ENCODE peak calls at places on chromosomes 1 and 21, in four cellular contexts. K is NCI-H187, F is AG09309, N is iPS-NIHi11. G is an unnamed sample.

GRCh38 chr1:91741301-91741700 is 144.7 kb downstream of the TGFBR3 start:
- DNase-seq in K (no peak), F (no peak), N (no peak), G (no peak)

GRCh38 chr1:1337793-1338147 is 6.7 kb downstream of the TAS1R3 start:
- DNase-seq in K (no peak), F (no peak), N (peak), G (no peak)

GRCh38 chr1:247294282-247294681 is 37.4 kb downstream of the ZNF496 start:
- DNase-seq in K (no peak), F (peak), N (no peak), G (no peak)

GRCh38 chr1:214901718-214902117 is 180.8 kb upstream of the KCNK2 start:
- DNase-seq in K (no peak), F (no peak), N (no peak), G (no peak)

GRCh38 chr1:155698382-155699038 is 9.6 kb downstream of the DAP3 start:
- DNase-seq in K (no peak), F (peak), N (no peak), G (no peak)

GRCh38 chr1:98035587-98035986 is 114.8 kb upstream of the DPYD start:
- DNase-seq in K (no peak), F (no peak), N (no peak), G (no peak)

GRCh38 chr21:46181953-46182547 is 2.2 kb downstream of the SPATC1L start:
- DNase-seq in K (no peak), F (no peak), N (no peak), G (peak)

GRCh38 chr1:47431534-47431933 is 6.3 kb upstream of the FOXD2 start:
- DNase-seq in K (no peak), F (peak), N (no peak), G (no peak)

GRCh38 chr1:181386951-181387350 is 96.4 kb upstream of the CACNA1E start:
- DNase-seq in K (no peak), F (no peak), N (no peak), G (no peak)

GRCh38 chr1:206658264-206658980 is 23.1 kb downstream of the DYRK3 start:
- DNase-seq in K (no peak), F (no peak), N (peak), G (peak)

GRCh38 chr1:17227358-17227915 is 21.5 kb upstream of the PADI3 start:
- DNase-seq in K (no peak), F (no peak), N (no peak), G (no peak)

GRCh38 chr1:228219962-228220780 is 12.3 kb downstream of the OBSCN start:
- DNase-seq in K (no peak), F (no peak), N (no peak), G (no peak)

GRCh38 chr1:14437410-14437913 is 161.0 kb upstream of the KAZN start:
- DNase-seq in K (no peak), F (no peak), N (no peak), G (no peak)

GRCh38 chr1:165114022-165114888 is 242.3 kb downstream of the LMX1A start:
- DNase-seq in K (peak), F (no peak), N (peak), G (peak)

GRCh38 chr1:171917361-171917760 is 76.1 kb downstream of the DNM3 start:
- DNase-seq in K (no peak), F (no peak), N (no peak), G (no peak)

GRCh38 chr1:235597867-235598553 is 51.6 kb downstream of the GNG4 start:
- DNase-seq in K (no peak), F (peak), N (peak), G (no peak)

GRCh38 chr1:44571712-44572571 is 102.3 kb downstream of the TMEM53 start:
- DNase-seq in K (no peak), F (no peak), N (peak), G (peak)

GRCh38 chr1:55081188-55081904 is 42.0 kb downstream of the PCSK9 start:
- DNase-seq in K (no peak), F (no peak), N (no peak), G (no peak)

GRCh38 chr21:38386967-38387366 is 111.3 kb downstream of the ERG start:
- DNase-seq in K (no peak), F (no peak), N (no peak), G (no peak)

GRCh38 chr1:2557146-2558029 is 1.2 kb downstream of the TNFRSF14 start:
- DNase-seq in K (no peak), F (no peak), N (no peak), G (no peak)

GRCh38 chr1:168520052-168520751 is 23.6 kb downstream of the XCL2 start:
- DNase-seq in K (no peak), F (no peak), N (peak), G (no peak)

GRCh38 chr1:9363061-9363471 is 70.4 kb downstream of the SPSB1 start:
- DNase-seq in K (peak), F (no peak), N (no peak), G (no peak)

GRCh38 chr1:107963009-107963408 is 2.0 kb downstream of the VAV3 start:
- DNase-seq in K (no peak), F (no peak), N (no peak), G (no peak)

GRCh38 chr1:9239622-9240401 is 5.2 kb downstream of the H6PD start:
- DNase-seq in K (no peak), F (peak), N (no peak), G (no peak)

GRCh38 chr1:57215175-57215574 is 208.7 kb downstream of the DAB1 start:
- DNase-seq in K (no peak), F (no peak), N (no peak), G (no peak)

GRCh38 chr1:192575499-192576189 is at the start of gene RGS1:
- DNase-seq in K (no peak), F (no peak), N (no peak), G (no peak)

GRCh38 chr1:19333587-19334354 is 21.6 kb downstream of the SLC66A1 start:
- DNase-seq in K (no peak), F (no peak), N (no peak), G (no peak)

GRCh38 chr1:22527555-22528296 is 35.6 kb upstream of the EPHA8 start:
- DNase-seq in K (peak), F (no peak), N (peak), G (peak)

GRCh38 chr21:41960386-41960785 is 6.6 kb upstream of the C2CD2 start:
- DNase-seq in K (no peak), F (no peak), N (no peak), G (no peak)

GRCh38 chr1:234327577-234328164 is 45.6 kb upstream of the COA6 start:
- DNase-seq in K (no peak), F (no peak), N (no peak), G (peak)

GRCh38 chr1:227815468-227816409 is at the start of gene PRSS38:
- DNase-seq in K (no peak), F (no peak), N (no peak), G (no peak)

GRCh38 chr1:163178628-163179027 is 24.1 kb downstream of the RGS5 start:
- DNase-seq in K (no peak), F (no peak), N (no peak), G (no peak)